ENCODE peak calls at places on chromosomes 3 and 15, in six cellular contexts. One of them, this sample, is unnamed.
A peak's percentile ranks its signal among the peaks of the same experiment; 100 is the strongest.

GRCh38 chr3:11384074-11384473 is 111.9 kb downstream of the ATG7 start:
- DNase-seq in CD4-positive, alpha-beta memory T cell: no peak
- DNase-seq in Peyer's patch: no peak
- DNase-seq in breast epithelium: no peak
- DNase-seq in HCT116: no peak
- DNase-seq in lung: no peak
- DNase-seq in this sample: no peak

GRCh38 chr15:55530861-55531313 is 22.9 kb upstream of the DNAAF4 start:
- DNase-seq in CD4-positive, alpha-beta memory T cell: no peak
- DNase-seq in Peyer's patch: no peak
- DNase-seq in breast epithelium: no peak
- DNase-seq in HCT116: no peak
- DNase-seq in lung: peak; percentile 51
- DNase-seq in this sample: no peak

GRCh38 chr3:122577409-122578028 is at the start of gene PARP15:
- DNase-seq in CD4-positive, alpha-beta memory T cell: peak; percentile 48
- DNase-seq in Peyer's patch: peak; percentile 51
- DNase-seq in breast epithelium: no peak
- DNase-seq in HCT116: no peak
- DNase-seq in lung: no peak
- DNase-seq in this sample: no peak

GRCh38 chr3:5616873-5617272 is 429.4 kb downstream of the EDEM1 start:
- DNase-seq in CD4-positive, alpha-beta memory T cell: no peak
- DNase-seq in Peyer's patch: no peak
- DNase-seq in breast epithelium: no peak
- DNase-seq in HCT116: no peak
- DNase-seq in lung: no peak
- DNase-seq in this sample: no peak

GRCh38 chr3:71388535-71389120 is 194.9 kb downstream of the FOXP1 start:
- DNase-seq in CD4-positive, alpha-beta memory T cell: no peak
- DNase-seq in Peyer's patch: no peak
- DNase-seq in breast epithelium: no peak
- DNase-seq in HCT116: no peak
- DNase-seq in lung: no peak
- DNase-seq in this sample: no peak

GRCh38 chr3:24726423-24726822 is 231.8 kb upstream of the THRB start:
- DNase-seq in CD4-positive, alpha-beta memory T cell: no peak
- DNase-seq in Peyer's patch: no peak
- DNase-seq in breast epithelium: no peak
- DNase-seq in HCT116: no peak
- DNase-seq in lung: no peak
- DNase-seq in this sample: no peak

GRCh38 chr3:56682458-56683121 is 475 bp downstream of the TASOR start:
- DNase-seq in CD4-positive, alpha-beta memory T cell: peak; percentile 85
- DNase-seq in Peyer's patch: peak; percentile 83
- DNase-seq in breast epithelium: peak; percentile 65
- DNase-seq in HCT116: no peak
- DNase-seq in lung: peak; percentile 73
- DNase-seq in this sample: peak; percentile 70

GRCh38 chr15:29736012-29736744 is 86.1 kb downstream of the TJP1 start:
- DNase-seq in CD4-positive, alpha-beta memory T cell: no peak
- DNase-seq in Peyer's patch: no peak
- DNase-seq in breast epithelium: no peak
- DNase-seq in HCT116: no peak
- DNase-seq in lung: no peak
- DNase-seq in this sample: no peak

GRCh38 chr15:50265620-50266019 is at the start of gene HDC:
- DNase-seq in CD4-positive, alpha-beta memory T cell: no peak
- DNase-seq in Peyer's patch: no peak
- DNase-seq in breast epithelium: no peak
- DNase-seq in HCT116: no peak
- DNase-seq in lung: no peak
- DNase-seq in this sample: no peak

GRCh38 chr3:48318831-48319512 is 14.5 kb downstream of the SPINK8 start:
- DNase-seq in CD4-positive, alpha-beta memory T cell: no peak
- DNase-seq in Peyer's patch: no peak
- DNase-seq in breast epithelium: no peak
- DNase-seq in HCT116: no peak
- DNase-seq in lung: no peak
- DNase-seq in this sample: no peak

GRCh38 chr3:122679467-122680291 is 960 bp upstream of the PARP14 start:
- DNase-seq in CD4-positive, alpha-beta memory T cell: peak; percentile 10
- DNase-seq in Peyer's patch: peak; percentile 64
- DNase-seq in breast epithelium: peak; percentile 24
- DNase-seq in HCT116: no peak
- DNase-seq in lung: no peak
- DNase-seq in this sample: no peak

GRCh38 chr15:73841756-73842590 is 31.4 kb upstream of the TBC1D21 start:
- DNase-seq in CD4-positive, alpha-beta memory T cell: no peak
- DNase-seq in Peyer's patch: no peak
- DNase-seq in breast epithelium: no peak
- DNase-seq in HCT116: no peak
- DNase-seq in lung: no peak
- DNase-seq in this sample: no peak

GRCh38 chr3:122793568-122794416 is at the start of gene HSPBAP1:
- DNase-seq in CD4-positive, alpha-beta memory T cell: peak; percentile 87
- DNase-seq in Peyer's patch: peak; percentile 95
- DNase-seq in breast epithelium: peak; percentile 92
- DNase-seq in HCT116: peak; percentile 87
- DNase-seq in lung: peak; percentile 93
- DNase-seq in this sample: peak; percentile 75

GRCh38 chr3:49173116-49173791 is 1.9 kb downstream of the KLHDC8B start:
- DNase-seq in CD4-positive, alpha-beta memory T cell: no peak
- DNase-seq in Peyer's patch: no peak
- DNase-seq in breast epithelium: no peak
- DNase-seq in HCT116: no peak
- DNase-seq in lung: no peak
- DNase-seq in this sample: no peak

GRCh38 chr3:76811418-76811817 is 228.5 kb upstream of the ROBO2 start:
- DNase-seq in CD4-positive, alpha-beta memory T cell: no peak
- DNase-seq in Peyer's patch: no peak
- DNase-seq in breast epithelium: no peak
- DNase-seq in HCT116: no peak
- DNase-seq in lung: no peak
- DNase-seq in this sample: no peak

GRCh38 chr3:170555329-170555728 is 30.5 kb downstream of the SLC7A14 start:
- DNase-seq in CD4-positive, alpha-beta memory T cell: no peak
- DNase-seq in Peyer's patch: no peak
- DNase-seq in breast epithelium: no peak
- DNase-seq in HCT116: no peak
- DNase-seq in lung: no peak
- DNase-seq in this sample: no peak

GRCh38 chr3:125055165-125055912 is 458 bp downstream of the HEG1 start:
- DNase-seq in CD4-positive, alpha-beta memory T cell: peak; percentile 30
- DNase-seq in Peyer's patch: peak; percentile 58
- DNase-seq in breast epithelium: no peak
- DNase-seq in HCT116: no peak
- DNase-seq in lung: no peak
- DNase-seq in this sample: no peak

GRCh38 chr15:60682115-60682514 is 203.2 kb upstream of the ICE2 start:
- DNase-seq in CD4-positive, alpha-beta memory T cell: no peak
- DNase-seq in Peyer's patch: no peak
- DNase-seq in breast epithelium: no peak
- DNase-seq in HCT116: no peak
- DNase-seq in lung: no peak
- DNase-seq in this sample: no peak

GRCh38 chr15:81480645-81481053 is 106.6 kb upstream of the TMC3 start:
- DNase-seq in CD4-positive, alpha-beta memory T cell: peak; percentile 47
- DNase-seq in Peyer's patch: no peak
- DNase-seq in breast epithelium: no peak
- DNase-seq in HCT116: peak; percentile 24
- DNase-seq in lung: no peak
- DNase-seq in this sample: no peak

GRCh38 chr3:52986938-52987337 is 58.9 kb downstream of the SFMBT1 start:
- DNase-seq in CD4-positive, alpha-beta memory T cell: no peak
- DNase-seq in Peyer's patch: no peak
- DNase-seq in breast epithelium: no peak
- DNase-seq in HCT116: no peak
- DNase-seq in lung: no peak
- DNase-seq in this sample: no peak

GRCh38 chr3:181379278-181379677 is 332.4 kb upstream of the SOX2 start:
- DNase-seq in CD4-positive, alpha-beta memory T cell: no peak
- DNase-seq in Peyer's patch: no peak
- DNase-seq in breast epithelium: no peak
- DNase-seq in HCT116: no peak
- DNase-seq in lung: no peak
- DNase-seq in this sample: no peak

GRCh38 chr15:68113273-68113672 is 59.2 kb downstream of the PIAS1 start:
- DNase-seq in CD4-positive, alpha-beta memory T cell: no peak
- DNase-seq in Peyer's patch: no peak
- DNase-seq in breast epithelium: no peak
- DNase-seq in HCT116: no peak
- DNase-seq in lung: no peak
- DNase-seq in this sample: no peak

GRCh38 chr15:60374628-60375081 is 23.1 kb downstream of the ANXA2 start:
- DNase-seq in CD4-positive, alpha-beta memory T cell: no peak
- DNase-seq in Peyer's patch: no peak
- DNase-seq in breast epithelium: peak; percentile 83
- DNase-seq in HCT116: peak; percentile 96
- DNase-seq in lung: peak; percentile 62
- DNase-seq in this sample: no peak

GRCh38 chr3:43650345-43650744 is 28.5 kb upstream of the ANO10 start:
- DNase-seq in CD4-positive, alpha-beta memory T cell: no peak
- DNase-seq in Peyer's patch: no peak
- DNase-seq in breast epithelium: no peak
- DNase-seq in HCT116: no peak
- DNase-seq in lung: no peak
- DNase-seq in this sample: no peak

GRCh38 chr3:43648957-43649356 is 27.1 kb upstream of the ANO10 start:
- DNase-seq in CD4-positive, alpha-beta memory T cell: no peak
- DNase-seq in Peyer's patch: no peak
- DNase-seq in breast epithelium: no peak
- DNase-seq in HCT116: no peak
- DNase-seq in lung: no peak
- DNase-seq in this sample: no peak

GRCh38 chr3:43644443-43644842 is 22.6 kb upstream of the ANO10 start:
- DNase-seq in CD4-positive, alpha-beta memory T cell: no peak
- DNase-seq in Peyer's patch: no peak
- DNase-seq in breast epithelium: no peak
- DNase-seq in HCT116: no peak
- DNase-seq in lung: no peak
- DNase-seq in this sample: no peak

GRCh38 chr3:43649365-43649968 is 27.7 kb upstream of the ANO10 start:
- DNase-seq in CD4-positive, alpha-beta memory T cell: no peak
- DNase-seq in Peyer's patch: no peak
- DNase-seq in breast epithelium: no peak
- DNase-seq in HCT116: no peak
- DNase-seq in lung: no peak
- DNase-seq in this sample: no peak

GRCh38 chr3:43647331-43648166 is 25.7 kb upstream of the ANO10 start:
- DNase-seq in CD4-positive, alpha-beta memory T cell: no peak
- DNase-seq in Peyer's patch: no peak
- DNase-seq in breast epithelium: no peak
- DNase-seq in HCT116: no peak
- DNase-seq in lung: no peak
- DNase-seq in this sample: no peak
- H3K27ac ChIP-seq in CD4-positive, alpha-beta memory T cell: no peak overlapping the region
- H3K27ac ChIP-seq in Peyer's patch: no peak overlapping the region
- H3K27ac ChIP-seq in breast epithelium: no peak overlapping the region
- H3K27ac ChIP-seq in HCT116: no peak overlapping the region
- H3K27ac ChIP-seq in lung: no peak overlapping the region
- H3K27ac ChIP-seq in this sample: no peak overlapping the region

GRCh38 chr3:188941103-188941502 is 230.7 kb upstream of the TPRG1 start:
- DNase-seq in CD4-positive, alpha-beta memory T cell: no peak
- DNase-seq in Peyer's patch: no peak
- DNase-seq in breast epithelium: no peak
- DNase-seq in HCT116: no peak
- DNase-seq in lung: no peak
- DNase-seq in this sample: no peak
- H3K27ac ChIP-seq in CD4-positive, alpha-beta memory T cell: no peak overlapping the region
- H3K27ac ChIP-seq in Peyer's patch: no peak overlapping the region
- H3K27ac ChIP-seq in breast epithelium: peak overlapping the region; percentile 17
- H3K27ac ChIP-seq in HCT116: no peak overlapping the region
- H3K27ac ChIP-seq in lung: no peak overlapping the region
- H3K27ac ChIP-seq in this sample: no peak overlapping the region

DNA sequence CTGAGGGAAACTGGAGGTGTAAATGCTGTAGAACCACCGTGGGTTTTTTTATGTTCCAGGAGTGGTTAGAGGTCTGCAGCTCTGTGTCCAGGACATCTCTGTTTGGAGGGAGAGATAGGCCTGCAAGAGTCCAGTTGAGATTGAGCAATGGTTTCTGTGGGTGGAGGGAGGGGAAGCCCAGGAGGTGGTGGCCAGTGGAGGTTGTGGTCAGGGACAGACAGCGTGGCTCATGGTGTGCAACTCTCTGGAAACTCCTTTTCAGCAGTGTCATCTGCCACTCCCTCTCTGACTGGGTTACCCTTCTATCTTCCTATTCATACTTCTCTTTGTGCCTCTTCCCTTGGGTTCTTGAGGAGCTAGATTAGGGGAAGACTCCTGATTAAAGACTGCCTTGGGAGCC is 9.6 kb downstream of the XCR1 start:
- DNase-seq in CD4-positive, alpha-beta memory T cell: no peak
- DNase-seq in Peyer's patch: no peak
- DNase-seq in breast epithelium: no peak
- DNase-seq in HCT116: no peak
- DNase-seq in lung: peak; percentile 41
- DNase-seq in this sample: no peak
- H3K27ac ChIP-seq in CD4-positive, alpha-beta memory T cell: no peak overlapping the region
- H3K27ac ChIP-seq in Peyer's patch: no peak overlapping the region
- H3K27ac ChIP-seq in breast epithelium: no peak overlapping the region
- H3K27ac ChIP-seq in HCT116: no peak overlapping the region
- H3K27ac ChIP-seq in lung: no peak overlapping the region
- H3K27ac ChIP-seq in this sample: no peak overlapping the region

GRCh38 chr3:66480666-66481065 is 20.2 kb downstream of the LRIG1 start:
- DNase-seq in CD4-positive, alpha-beta memory T cell: peak; percentile 62
- DNase-seq in Peyer's patch: no peak
- DNase-seq in breast epithelium: no peak
- DNase-seq in HCT116: no peak
- DNase-seq in lung: no peak
- DNase-seq in this sample: no peak
- H3K27ac ChIP-seq in CD4-positive, alpha-beta memory T cell: peak overlapping the region; percentile 23
- H3K27ac ChIP-seq in Peyer's patch: peak overlapping the region; percentile 34
- H3K27ac ChIP-seq in breast epithelium: peak overlapping the region; percentile 81
- H3K27ac ChIP-seq in HCT116: no peak overlapping the region
- H3K27ac ChIP-seq in lung: peak overlapping the region; percentile 71
- H3K27ac ChIP-seq in this sample: peak overlapping the region; percentile 40

DNA sequence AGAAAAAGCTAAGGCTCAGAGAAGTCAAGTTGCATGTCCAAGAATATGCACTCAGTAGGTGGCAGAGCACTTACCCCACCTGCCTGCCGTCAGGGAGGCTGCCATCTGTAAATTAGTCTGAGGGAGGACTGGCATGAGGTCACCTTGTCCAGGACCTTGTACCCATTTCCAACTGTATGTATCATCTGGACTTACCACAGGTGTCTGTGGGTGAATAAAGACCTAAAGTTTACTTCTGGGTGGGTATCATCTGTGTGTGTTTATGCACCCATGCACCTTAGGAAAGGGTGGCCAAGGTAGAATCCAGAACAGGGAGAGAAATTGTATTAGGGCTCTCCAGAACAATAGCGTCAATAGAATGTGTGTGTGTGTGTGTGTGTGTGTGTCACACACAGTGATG is 69.1 kb upstream of the PRR23C start:
- DNase-seq in CD4-positive, alpha-beta memory T cell: no peak
- DNase-seq in Peyer's patch: no peak
- DNase-seq in breast epithelium: no peak
- DNase-seq in HCT116: no peak
- DNase-seq in lung: no peak
- DNase-seq in this sample: no peak
- H3K27ac ChIP-seq in CD4-positive, alpha-beta memory T cell: no peak overlapping the region
- H3K27ac ChIP-seq in Peyer's patch: no peak overlapping the region
- H3K27ac ChIP-seq in breast epithelium: no peak overlapping the region
- H3K27ac ChIP-seq in HCT116: no peak overlapping the region
- H3K27ac ChIP-seq in lung: no peak overlapping the region
- H3K27ac ChIP-seq in this sample: no peak overlapping the region